ENCODE peak calls at places on chromosomes 1 and 21, in ten cellular contexts. K, G, B, A, Z, E, C, W, T and O are unnamed samples.

GRCh38 chr1:196546272-196547245 is 61.7 kb downstream of the KCNT2 start:
- DNase-seq in C (no peak), B (no peak), Z (no peak), K (no peak), G (no peak), A (no peak), T (no peak), E (no peak), W (no peak), O (peak; percentile 13)

GRCh38 chr21:37346841-37347430 is 19.6 kb upstream of the DYRK1A start:
- DNase-seq in G (no peak), Z (no peak), T (no peak), A (no peak), C (no peak), W (no peak), K (no peak), B (no peak), E (no peak), O (no peak)

GRCh38 chr1:183195146-183195571 is 9.1 kb downstream of the LAMC2 start:
- DNase-seq in G (no peak), T (no peak), E (no peak), C (no peak), W (no peak), A (no peak), K (no peak), B (peak; percentile 54), Z (no peak), O (no peak)

GRCh38 chr1:186531561-186532165 is 70.7 kb upstream of the PDC start:
- DNase-seq in T (no peak), A (no peak), W (no peak), E (no peak), K (no peak), C (no peak), G (no peak), B (no peak), Z (no peak), O (peak; percentile 60)

GRCh38 chr1:178651742-178652141 is 73.3 kb upstream of the RALGPS2 start:
- DNase-seq in W (no peak), C (no peak), B (peak; percentile 58), A (no peak), T (no peak), E (no peak), Z (no peak), K (no peak), G (no peak), O (peak; percentile 55)

GRCh38 chr1:171311771-171312558 is 2.0 kb upstream of the FMO4 start:
- DNase-seq in E (no peak), T (no peak), B (no peak), G (no peak), A (no peak), C (no peak), W (no peak), Z (no peak), K (no peak), O (no peak)

GRCh38 chr1:207867136-207868081 is 43.5 kb downstream of the CD34 start:
- DNase-seq in Z (peak; percentile 36), G (no peak), B (no peak), A (peak; percentile 46), K (no peak), E (peak; percentile 48), W (peak; percentile 81), T (peak; percentile 83), C (no peak), O (peak; percentile 43)

GRCh38 chr21:42479582-42479981 is 16.4 kb downstream of the RSPH1 start:
- DNase-seq in G (no peak), E (no peak), A (no peak), C (no peak), K (no peak), T (no peak), B (no peak), Z (no peak), W (no peak), O (no peak)

GRCh38 chr1:117130526-117130925 is 9.0 kb upstream of the TRIM45 start:
- DNase-seq in W (no peak), K (no peak), A (no peak), T (no peak), B (no peak), C (no peak), G (no peak), Z (no peak), E (no peak), O (no peak)

GRCh38 chr1:117137281-117137680 is 15.7 kb upstream of the TRIM45 start:
- DNase-seq in C (no peak), G (no peak), T (no peak), B (no peak), Z (no peak), E (no peak), A (no peak), K (no peak), W (no peak), O (no peak)

GRCh38 chr1:117138556-117138955 is 17.0 kb upstream of the TRIM45 start:
- DNase-seq in C (no peak), A (no peak), Z (no peak), T (no peak), K (no peak), E (no peak), G (no peak), B (peak; percentile 75), W (no peak), O (no peak)

GRCh38 chr1:117136749-117137148 is 15.2 kb upstream of the TRIM45 start:
- DNase-seq in C (no peak), E (no peak), G (no peak), B (no peak), K (no peak), A (no peak), Z (no peak), W (no peak), T (no peak), O (no peak)

DNA sequence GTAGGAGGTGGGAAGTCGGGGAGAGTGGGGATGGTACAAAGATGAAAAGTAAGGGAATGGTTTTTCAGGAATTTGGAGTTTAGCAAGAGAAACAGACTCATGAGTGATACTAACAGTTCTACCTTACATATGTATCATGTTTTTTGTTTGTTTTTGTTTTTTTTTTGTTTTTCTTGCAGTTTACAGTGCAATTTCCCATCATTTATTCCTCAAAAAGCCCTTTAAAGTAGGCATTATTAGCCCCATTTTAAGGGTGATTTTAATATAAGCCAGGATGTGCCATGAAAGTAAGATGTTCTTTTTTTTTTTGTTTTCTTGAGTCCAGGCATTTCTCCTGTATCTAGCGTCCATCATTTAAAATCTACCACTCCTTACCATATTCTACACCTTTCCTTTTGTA is 13.8 kb upstream of the TRIM45 start:
- DNase-seq in A (no peak), K (no peak), B (no peak), W (no peak), G (no peak), E (no peak), T (no peak), Z (no peak), C (no peak), O (no peak)
- H3K4me3 ChIP-seq in A (no peak overlapping the region), K (no peak overlapping the region), B (no peak overlapping the region), W (no peak overlapping the region), G (no peak overlapping the region), E (no peak overlapping the region), T (no peak overlapping the region), Z (no peak overlapping the region), C (no peak overlapping the region), O (no peak overlapping the region)

GRCh38 chr1:115299266-115299665 is 38.8 kb downstream of the NGF start:
- DNase-seq in K (no peak), Z (no peak), B (peak; percentile 35), G (no peak), W (no peak), A (no peak), E (no peak), C (no peak), T (no peak), O (no peak)

GRCh38 chr1:115303364-115303763 is 34.7 kb downstream of the NGF start:
- DNase-seq in G (no peak), Z (no peak), C (no peak), T (no peak), K (no peak), E (no peak), A (no peak), B (no peak), W (no peak), O (no peak)

GRCh38 chr1:115302390-115302961 is 35.6 kb downstream of the NGF start:
- DNase-seq in Z (no peak), K (no peak), W (no peak), G (peak; percentile 11), T (no peak), B (no peak), C (no peak), E (no peak), A (no peak), O (peak; percentile 24)

GRCh38 chr1:115300087-115300856 is 37.8 kb downstream of the NGF start:
- DNase-seq in C (peak; percentile 30), G (no peak), E (no peak), B (peak; percentile 67), K (no peak), A (no peak), W (no peak), Z (no peak), T (no peak), O (peak; percentile 33)

DNA sequence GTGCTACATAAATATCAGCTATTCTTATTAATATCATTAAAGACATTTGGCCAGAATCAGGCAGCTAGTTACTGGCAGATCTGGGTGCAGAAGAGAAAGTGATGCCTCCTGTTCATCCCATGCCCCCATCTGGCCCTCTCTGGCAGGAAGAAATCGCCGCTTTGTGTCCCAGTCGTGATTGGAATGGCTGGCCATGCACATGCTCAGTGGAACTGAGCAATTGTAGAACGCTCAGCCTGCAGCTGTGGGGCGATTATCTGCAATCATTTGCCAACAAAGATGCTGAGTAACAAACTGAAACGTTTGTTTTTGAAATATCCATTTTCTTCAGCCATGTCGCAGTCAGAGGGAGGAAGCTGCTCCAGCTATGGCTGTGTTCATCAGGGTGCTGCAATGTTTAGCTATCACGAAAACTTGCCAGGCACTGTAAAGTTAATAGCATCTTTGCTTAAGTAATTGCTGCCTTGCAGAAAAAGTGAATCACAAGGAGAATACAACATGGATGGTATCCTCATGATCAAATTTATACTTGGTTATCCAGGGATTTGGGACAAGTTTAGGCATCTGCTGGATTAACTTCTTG is 36.5 kb downstream of the NGF start:
- DNase-seq in A (no peak), T (no peak), W (no peak), G (no peak), C (no peak), K (no peak), E (no peak), B (no peak), Z (no peak), O (no peak)
- H3K27ac ChIP-seq in A (no peak overlapping the region), T (no peak overlapping the region), W (no peak overlapping the region), G (no peak overlapping the region), C (no peak overlapping the region), K (no peak overlapping the region), E (no peak overlapping the region), B (peak overlapping the region; percentile 51), Z (no peak overlapping the region), O (no peak overlapping the region)

GRCh38 chr1:8216005-8216404 is 101.9 kb upstream of the SLC45A1 start:
- DNase-seq in E (no peak), B (no peak), K (no peak), W (peak; percentile 62), G (no peak), T (no peak), Z (no peak), C (no peak), A (no peak), O (peak; percentile 45)

GRCh38 chr1:8217809-8218208 is 100.1 kb upstream of the SLC45A1 start:
- DNase-seq in C (no peak), Z (no peak), A (no peak), K (no peak), E (no peak), T (no peak), W (no peak), B (no peak), G (no peak), O (no peak)

GRCh38 chr1:8218351-8219092 is 99.4 kb upstream of the SLC45A1 start:
- DNase-seq in C (no peak), B (no peak), Z (no peak), G (no peak), A (no peak), E (no peak), W (peak; percentile 49), T (no peak), K (no peak), O (peak; percentile 58)

GRCh38 chr1:8219530-8219929 is 98.4 kb upstream of the SLC45A1 start:
- DNase-seq in E (no peak), C (no peak), B (no peak), Z (no peak), T (no peak), W (no peak), A (no peak), G (no peak), K (no peak), O (no peak)

GRCh38 chr1:8217011-8217711 is 100.8 kb upstream of the SLC45A1 start:
- DNase-seq in B (no peak), W (peak; percentile 51), C (no peak), E (peak; percentile 74), K (peak; percentile 83), T (peak; percentile 87), G (peak; percentile 74), A (peak; percentile 20), Z (no peak), O (peak; percentile 44)
- H3K4me3 ChIP-seq in B (no peak overlapping the region), W (peak overlapping the region; percentile 45), C (no peak overlapping the region), E (peak overlapping the region; percentile 35), K (peak overlapping the region; percentile 14), T (peak overlapping the region; percentile 67), G (peak overlapping the region; percentile 8), A (peak overlapping the region; percentile 35), Z (peak overlapping the region; percentile 6), O (peak overlapping the region; percentile 45)

DNA sequence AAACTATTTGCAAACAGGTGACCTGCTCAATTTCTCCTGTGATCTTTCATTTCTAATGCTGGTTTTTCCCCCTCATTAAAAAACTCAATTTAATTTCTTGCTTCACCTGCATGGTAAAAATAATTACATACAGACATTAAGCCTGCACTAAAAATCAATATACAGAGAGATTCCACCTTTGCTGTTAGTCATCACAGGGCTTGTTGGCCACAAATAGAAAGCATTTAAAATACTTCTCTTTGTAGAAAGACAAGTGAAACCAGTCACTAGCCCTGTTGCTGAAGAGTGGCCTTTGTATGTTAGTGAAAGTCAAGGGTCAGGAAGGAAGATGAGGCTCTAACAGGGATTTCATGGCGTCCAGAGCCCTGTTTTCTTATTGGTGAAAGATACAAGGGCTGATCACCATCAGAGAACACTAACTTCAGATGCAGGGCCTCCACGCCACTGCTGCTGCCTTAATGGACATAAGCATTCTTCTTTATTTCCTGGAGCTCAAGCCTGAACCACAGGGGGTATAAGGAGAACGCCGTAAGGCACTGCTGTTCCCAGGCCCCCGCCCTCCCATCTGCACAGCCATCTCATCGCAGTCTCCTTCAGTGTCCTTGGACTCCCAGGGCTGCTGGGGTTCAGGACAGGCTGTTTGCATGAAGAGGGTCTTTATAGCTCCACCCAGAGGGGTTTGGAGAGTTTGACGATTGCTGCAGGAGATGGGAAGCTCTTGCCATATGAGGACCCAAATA is 117.2 kb upstream of the IRF2BP2 start:
- DNase-seq in K (no peak), A (no peak), E (no peak), T (no peak), W (no peak), G (peak; percentile 37), Z (no peak), B (no peak), C (peak; percentile 50), O (no peak)
- H3K27ac ChIP-seq in K (peak overlapping the region; percentile 23), A (peak overlapping the region; percentile 96), E (peak overlapping the region; percentile 72), T (peak overlapping the region; percentile 99), W (peak overlapping the region; percentile 95), G (no peak overlapping the region), Z (peak overlapping the region; percentile 74), B (no peak overlapping the region), C (peak overlapping the region; percentile 65), O (peak overlapping the region; percentile 7)